ENCODE peak calls at places on chromosome 18, in eight cellular contexts. C, W, U, O, G, E, P and A are unnamed samples.

GRCh38 chr18:48264508-48264907 is 144.7 kb downstream of the ZBTB7C start:
- DNase-seq in C (no peak), W (no peak), U (no peak), O (no peak), G (no peak), E (no peak), P (peak; percentile 9), A (peak; percentile 21)

GRCh38 chr18:61093967-61094366 is 239.3 kb upstream of the CDH20 start:
- DNase-seq in C (no peak), W (no peak), U (no peak), O (no peak), G (no peak), E (no peak), P (no peak), A (no peak)

GRCh38 chr18:21703241-21703820 is 1.2 kb downstream of the ABHD3 start:
- DNase-seq in C (peak; percentile 51), W (no peak), U (no peak), O (peak; percentile 40), G (no peak), E (no peak), P (no peak), A (no peak)

GRCh38 chr18:11909597-11910026 is 1.5 kb upstream of the MPPE1 start:
- DNase-seq in C (peak; percentile 55), W (peak; percentile 53), U (peak; percentile 24), O (no peak), G (no peak), E (peak; percentile 23), P (peak; percentile 81), A (peak; percentile 57)

GRCh38 chr18:2547477-2548087 is 23.7 kb downstream of the METTL4 start:
- DNase-seq in C (peak; percentile 71), W (peak; percentile 27), U (peak; percentile 67), O (peak; percentile 15), G (no peak), E (no peak), P (peak; percentile 73), A (peak; percentile 39)

GRCh38 chr18:49813071-49813320 is 337 bp downstream of the ACAA2 start:
- DNase-seq in C (peak; percentile 28), W (no peak), U (peak; percentile 38), O (no peak), G (no peak), E (peak; percentile 7), P (peak; percentile 70), A (peak; percentile 59)

GRCh38 chr18:48621240-48621639 is 82.4 kb downstream of the CTIF start:
- DNase-seq in C (peak; percentile 93), W (no peak), U (peak; percentile 88), O (no peak), G (no peak), E (peak; percentile 37), P (peak; percentile 92), A (peak; percentile 88)

GRCh38 chr18:80105369-80106167 is 3.5 kb upstream of the ADNP2 start:
- DNase-seq in C (no peak), W (no peak), U (no peak), O (no peak), G (no peak), E (no peak), P (no peak), A (no peak)

GRCh38 chr18:78658531-78658930 is 321.1 kb upstream of the SALL3 start:
- DNase-seq in C (no peak), W (no peak), U (no peak), O (no peak), G (no peak), E (no peak), P (no peak), A (no peak)

GRCh38 chr18:46461993-46462392 is 195.0 kb downstream of the LOXHD1 start:
- DNase-seq in C (no peak), W (no peak), U (no peak), O (no peak), G (no peak), E (no peak), P (no peak), A (no peak)

GRCh38 chr18:27249933-27250332 is 64.8 kb upstream of the CHST9 start:
- DNase-seq in C (no peak), W (no peak), U (no peak), O (no peak), G (no peak), E (no peak), P (no peak), A (no peak)

GRCh38 chr18:58605027-58606020 is 23.6 kb downstream of the ALPK2 start:
- DNase-seq in C (peak; percentile 87), W (peak; percentile 90), U (peak; percentile 94), O (no peak), G (no peak), E (no peak), P (peak; percentile 65), A (no peak)

GRCh38 chr18:923144-923543 is 18.5 kb downstream of the ADCYAP1 start:
- DNase-seq in C (no peak), W (no peak), U (no peak), O (no peak), G (no peak), E (no peak), P (no peak), A (no peak)

GRCh38 chr18:50666536-50666935 is 106.6 kb downstream of the MAPK4 start:
- DNase-seq in C (no peak), W (no peak), U (no peak), O (no peak), G (no peak), E (no peak), P (no peak), A (no peak)

GRCh38 chr18:10234912-10235439 is 219.5 kb upstream of the APCDD1 start:
- DNase-seq in C (peak; percentile 85), W (no peak), U (peak; percentile 64), O (no peak), G (no peak), E (peak; percentile 69), P (peak; percentile 91), A (peak; percentile 78)

GRCh38 chr18:3265564-3266033 is 3.7 kb downstream of the MYL12B start:
- DNase-seq in C (peak; percentile 75), W (no peak), U (peak; percentile 48), O (no peak), G (no peak), E (no peak), P (peak; percentile 67), A (peak; percentile 24)

GRCh38 chr18:21853020-21853419 is 112.4 kb downstream of the MIB1 start:
- DNase-seq in C (peak; percentile 63), W (no peak), U (peak; percentile 51), O (no peak), G (no peak), E (no peak), P (no peak), A (no peak)

GRCh38 chr18:12398625-12399024 is 9.1 kb upstream of the PRELID3A start:
- DNase-seq in C (no peak), W (no peak), U (no peak), O (no peak), G (no peak), E (no peak), P (no peak), A (no peak)

GRCh38 chr18:3605562-3606443 is 155.8 kb downstream of the TGIF1 start:
- DNase-seq in C (peak; percentile 62), W (peak; percentile 58), U (peak; percentile 54), O (no peak), G (no peak), E (peak; percentile 37), P (peak; percentile 80), A (peak; percentile 47)

GRCh38 chr18:62637807-62638687 is 77.3 kb upstream of the PHLPP1 start:
- DNase-seq in C (peak; percentile 6), W (no peak), U (no peak), O (peak; percentile 59), G (peak; percentile 10), E (no peak), P (peak; percentile 44), A (no peak)